ENCODE peak calls at places on chromosomes 11 and 22, in eight cellular contexts. S is activated T-cell treated with anti-CD3 and anti-CD28 coated beads for 1 hour; T is NCI-H748 treated with DMSO at 0.1 percent for 48 hours; A is COR-L47; N is lung; R is MV-4-11; P is activated naive CD4-positive, alpha-beta T cell; U is mammary epithelial cell. W is an unnamed sample.

GRCh38 chr22:28402539-28402938 is 277.1 kb downstream of the TTC28 start:
- DNase-seq in S (no peak), T (no peak), A (no peak), N (no peak), R (no peak), P (no peak), U (no peak), W (no peak)

GRCh38 chr11:26229270-26229669 is 102.7 kb upstream of the ANO3 start:
- DNase-seq in S (no peak), T (no peak), A (no peak), N (no peak), R (no peak), P (no peak), U (peak), W (no peak)

GRCh38 chr22:20108757-20109230 is 7.1 kb upstream of the RANBP1 start:
- DNase-seq in S (no peak), T (no peak), A (no peak), N (no peak), R (no peak), P (no peak), U (no peak), W (no peak)

GRCh38 chr11:82747471-82747870 is 13.8 kb upstream of the FAM181B start:
- DNase-seq in S (no peak), T (no peak), A (no peak), N (no peak), R (no peak), P (no peak), U (peak), W (no peak)

GRCh38 chr11:65395961-65396530 is 9.6 kb downstream of the FRMD8 start:
- DNase-seq in S (no peak), T (no peak), A (no peak), N (no peak), R (no peak), P (no peak), U (no peak), W (no peak)

GRCh38 chr11:36622431-36623136 is 24.5 kb upstream of the RAG2 start:
- DNase-seq in S (no peak), T (no peak), A (no peak), N (no peak), R (peak), P (no peak), U (peak), W (no peak)

GRCh38 chr11:101390539-101390938 is 193.3 kb downstream of the TRPC6 start:
- DNase-seq in S (no peak), T (no peak), A (no peak), N (no peak), R (no peak), P (no peak), U (no peak), W (no peak)

GRCh38 chr11:57982763-57983162 is 40.9 kb upstream of the OR9Q1 start:
- DNase-seq in S (no peak), T (no peak), A (no peak), N (no peak), R (no peak), P (no peak), U (no peak), W (no peak)

GRCh38 chr22:46415816-46416536 is 80.5 kb downstream of the TRMU start:
- DNase-seq in S (no peak), T (no peak), A (no peak), N (no peak), R (no peak), P (no peak), U (no peak), W (no peak)

GRCh38 chr22:41976070-41976901 is 7.0 kb downstream of the SEPTIN3 start:
- DNase-seq in S (peak), T (peak), A (peak), N (no peak), R (no peak), P (peak), U (no peak), W (peak)

GRCh38 chr11:72681226-72682153 is 7.3 kb upstream of the PDE2A start:
- DNase-seq in S (no peak), T (no peak), A (no peak), N (no peak), R (no peak), P (no peak), U (no peak), W (no peak)

GRCh38 chr22:50201191-50202129 is 649 bp downstream of the SELENOO start:
- DNase-seq in S (no peak), T (no peak), A (no peak), N (no peak), R (no peak), P (no peak), U (no peak), W (no peak)

GRCh38 chr11:134634897-134635831 is 223.1 kb upstream of the B3GAT1 start:
- DNase-seq in S (no peak), T (no peak), A (no peak), N (no peak), R (no peak), P (no peak), U (no peak), W (no peak)

GRCh38 chr11:1759151-1759850 is 4.4 kb downstream of the CTSD start:
- DNase-seq in S (no peak), T (no peak), A (no peak), N (no peak), R (no peak), P (no peak), U (no peak), W (no peak)

GRCh38 chr11:46009647-46010046 is 87.2 kb downstream of the LARGE2 start:
- DNase-seq in S (no peak), T (no peak), A (no peak), N (no peak), R (no peak), P (no peak), U (peak), W (no peak)

GRCh38 chr11:122910775-122911174 is 28.2 kb downstream of the JHY start:
- DNase-seq in S (no peak), T (no peak), A (peak), N (no peak), R (peak), P (no peak), U (peak), W (no peak)

GRCh38 chr11:115912484-115912945 is 408.3 kb upstream of the CADM1 start:
- DNase-seq in S (no peak), T (peak), A (peak), N (no peak), R (peak), P (no peak), U (peak), W (no peak)

GRCh38 chr11:112806876-112807275 is 154.3 kb upstream of the NCAM1 start:
- DNase-seq in S (no peak), T (no peak), A (no peak), N (no peak), R (no peak), P (no peak), U (no peak), W (no peak)

GRCh38 chr11:102603091-102603490 is 22.0 kb downstream of the MMP20 start:
- DNase-seq in S (no peak), T (no peak), A (no peak), N (no peak), R (no peak), P (no peak), U (peak), W (no peak)

GRCh38 chr11:27807594-27807993 is 107.3 kb upstream of the BDNF start:
- DNase-seq in S (no peak), T (no peak), A (no peak), N (no peak), R (no peak), P (no peak), U (no peak), W (no peak)

GRCh38 chr11:64694821-64695365 is 28.1 kb downstream of the NRXN2 start:
- DNase-seq in S (no peak), T (no peak), A (peak), N (no peak), R (no peak), P (no peak), U (no peak), W (no peak)

GRCh38 chr11:114606003-114606801 is 10.6 kb upstream of the NXPE4 start:
- DNase-seq in S (no peak), T (no peak), A (no peak), N (no peak), R (no peak), P (no peak), U (no peak), W (no peak)

GRCh38 chr11:45926001-45926401 is 3.5 kb downstream of the LARGE2 start:
- DNase-seq in S (no peak), T (no peak), A (no peak), N (no peak), R (no peak), P (no peak), U (no peak), W (no peak)

GRCh38 chr11:134384406-134384805 is 27.6 kb downstream of the B3GAT1 start:
- DNase-seq in S (no peak), T (no peak), A (no peak), N (no peak), R (no peak), P (no peak), U (no peak), W (no peak)

GRCh38 chr11:46112961-46113617 is 8.2 kb downstream of the PHF21A start:
- DNase-seq in S (no peak), T (no peak), A (peak), N (no peak), R (peak), P (no peak), U (peak), W (no peak)

GRCh38 chr11:120329556-120329955 is 4.5 kb downstream of the TLCD5 start:
- DNase-seq in S (no peak), T (no peak), A (no peak), N (no peak), R (no peak), P (no peak), U (no peak), W (no peak)

GRCh38 chr22:24244144-24244787 is 616 bp downstream of the GGT5 start:
- DNase-seq in S (no peak), T (no peak), A (no peak), N (no peak), R (peak), P (no peak), U (no peak), W (no peak)

GRCh38 chr11:35800970-35801953 is 138.7 kb downstream of the TRIM44 start:
- DNase-seq in S (no peak), T (no peak), A (no peak), N (no peak), R (peak), P (no peak), U (no peak), W (no peak)

GRCh38 chr11:65868076-65868667 is 4.4 kb downstream of the EFEMP2 start:
- DNase-seq in S (no peak), T (peak), A (no peak), N (no peak), R (no peak), P (no peak), U (no peak), W (no peak)

GRCh38 chr22:46735747-46736608 is 2.1 kb downstream of the CERK start:
- DNase-seq in S (no peak), T (no peak), A (no peak), N (no peak), R (no peak), P (no peak), U (no peak), W (no peak)

GRCh38 chr22:45576273-45576625 is 73.6 kb downstream of the FBLN1 start:
- DNase-seq in S (no peak), T (no peak), A (no peak), N (no peak), R (no peak), P (no peak), U (no peak), W (no peak)

GRCh38 chr11:2737226-2737590 is 37.4 kb upstream of the KCNQ1OT1 start:
- DNase-seq in S (no peak), T (no peak), A (no peak), N (no peak), R (no peak), P (no peak), U (no peak), W (no peak)

GRCh38 chr11:69087811-69088210 is 39.1 kb downstream of the TPCN2 start:
- DNase-seq in S (no peak), T (no peak), A (no peak), N (no peak), R (no peak), P (no peak), U (no peak), W (no peak)

GRCh38 chr22:40042312-40042711 is 47.6 kb downstream of the FAM83F start:
- DNase-seq in S (no peak), T (no peak), A (no peak), N (no peak), R (no peak), P (no peak), U (no peak), W (no peak)

GRCh38 chr11:122690801-122691649 is 35.5 kb downstream of the UBASH3B start:
- DNase-seq in S (no peak), T (no peak), A (no peak), N (no peak), R (peak), P (no peak), U (no peak), W (no peak)

GRCh38 chr11:63839508-63840355 is 822 bp downstream of the MARK2 start:
- DNase-seq in S (no peak), T (no peak), A (no peak), N (peak), R (peak), P (no peak), U (peak), W (no peak)

GRCh38 chr11:13098067-13098466 is 89.0 kb downstream of the RASSF10 start:
- DNase-seq in S (no peak), T (peak), A (peak), N (no peak), R (no peak), P (no peak), U (peak), W (no peak)

GRCh38 chr11:88414385-88414861 is 76.9 kb upstream of the CTSC start:
- DNase-seq in S (no peak), T (no peak), A (peak), N (peak), R (peak), P (no peak), U (peak), W (no peak)